ENCODE peak calls at places on chromosomes 2 and 18, in seven cellular contexts. One of them, this sample, is unnamed.

GRCh38 chr2:199928626-199929025 is 17.5 kb downstream of the C2orf69 start:
- DNase-seq in choroid plexus epithelial cell: peak
- DNase-seq in GM13976: no peak
- DNase-seq in A549: no peak
- DNase-seq in CD4-positive, alpha-beta T cell: no peak
- DNase-seq in astrocyte of the cerebellum: no peak
- DNase-seq in HFFc6: no peak
- DNase-seq in this sample: no peak

GRCh38 chr18:72107647-72108046 is 436.5 kb downstream of the CBLN2 start:
- DNase-seq in HFFc6: no peak
- DNase-seq in GM13976: no peak
- DNase-seq in choroid plexus epithelial cell: peak
- DNase-seq in A549: peak
- DNase-seq in astrocyte of the cerebellum: peak
- DNase-seq in CD4-positive, alpha-beta T cell: no peak
- DNase-seq in this sample: no peak

GRCh38 chr2:174614261-174614660 is 16.7 kb upstream of the WIPF1 start:
- DNase-seq in astrocyte of the cerebellum: no peak
- DNase-seq in CD4-positive, alpha-beta T cell: no peak
- DNase-seq in HFFc6: peak
- DNase-seq in choroid plexus epithelial cell: peak
- DNase-seq in A549: peak
- DNase-seq in GM13976: no peak
- DNase-seq in this sample: no peak

GRCh38 chr18:11981633-11982366 is 493 bp downstream of the IMPA2 start:
- DNase-seq in A549: no peak
- DNase-seq in HFFc6: no peak
- DNase-seq in astrocyte of the cerebellum: no peak
- DNase-seq in choroid plexus epithelial cell: peak
- DNase-seq in GM13976: no peak
- DNase-seq in CD4-positive, alpha-beta T cell: peak
- DNase-seq in this sample: no peak

GRCh38 chr2:9749546-9750223 is 93.6 kb upstream of the TAF1B start:
- DNase-seq in GM13976: no peak
- DNase-seq in HFFc6: no peak
- DNase-seq in A549: no peak
- DNase-seq in CD4-positive, alpha-beta T cell: no peak
- DNase-seq in choroid plexus epithelial cell: no peak
- DNase-seq in astrocyte of the cerebellum: no peak
- DNase-seq in this sample: no peak

GRCh38 chr2:142974288-142975024 is 97.0 kb downstream of the KYNU start:
- DNase-seq in astrocyte of the cerebellum: peak
- DNase-seq in A549: peak
- DNase-seq in CD4-positive, alpha-beta T cell: no peak
- DNase-seq in HFFc6: no peak
- DNase-seq in GM13976: no peak
- DNase-seq in choroid plexus epithelial cell: peak
- DNase-seq in this sample: no peak

GRCh38 chr2:239441724-239442123 is 40.9 kb upstream of the HDAC4 start:
- DNase-seq in A549: no peak
- DNase-seq in HFFc6: no peak
- DNase-seq in choroid plexus epithelial cell: no peak
- DNase-seq in CD4-positive, alpha-beta T cell: no peak
- DNase-seq in GM13976: no peak
- DNase-seq in astrocyte of the cerebellum: no peak
- DNase-seq in this sample: no peak

GRCh38 chr18:79609841-79610281 is 69.7 kb upstream of the CTDP1 start:
- DNase-seq in A549: no peak
- DNase-seq in HFFc6: no peak
- DNase-seq in CD4-positive, alpha-beta T cell: no peak
- DNase-seq in choroid plexus epithelial cell: no peak
- DNase-seq in astrocyte of the cerebellum: no peak
- DNase-seq in GM13976: no peak
- DNase-seq in this sample: no peak

GRCh38 chr2:106843001-106843909 is 42.7 kb downstream of the ST6GAL2 start:
- DNase-seq in astrocyte of the cerebellum: no peak
- DNase-seq in A549: no peak
- DNase-seq in GM13976: no peak
- DNase-seq in choroid plexus epithelial cell: no peak
- DNase-seq in CD4-positive, alpha-beta T cell: no peak
- DNase-seq in HFFc6: no peak
- DNase-seq in this sample: no peak

GRCh38 chr18:73924836-73925235 is 222.8 kb downstream of the FBXO15 start:
- DNase-seq in GM13976: no peak
- DNase-seq in CD4-positive, alpha-beta T cell: no peak
- DNase-seq in astrocyte of the cerebellum: no peak
- DNase-seq in A549: no peak
- DNase-seq in choroid plexus epithelial cell: no peak
- DNase-seq in HFFc6: peak
- DNase-seq in this sample: no peak

GRCh38 chr2:44100351-44100750 is 68.3 kb upstream of the PPM1B start:
- DNase-seq in HFFc6: peak
- DNase-seq in CD4-positive, alpha-beta T cell: no peak
- DNase-seq in GM13976: no peak
- DNase-seq in choroid plexus epithelial cell: peak
- DNase-seq in astrocyte of the cerebellum: peak
- DNase-seq in A549: peak
- DNase-seq in this sample: no peak

GRCh38 chr2:127139766-127140165 is 32.8 kb upstream of the BIN1 start:
- DNase-seq in A549: no peak
- DNase-seq in astrocyte of the cerebellum: no peak
- DNase-seq in GM13976: no peak
- DNase-seq in choroid plexus epithelial cell: no peak
- DNase-seq in CD4-positive, alpha-beta T cell: no peak
- DNase-seq in HFFc6: no peak
- DNase-seq in this sample: no peak

GRCh38 chr18:76169733-76170132 is 325.3 kb downstream of the ZNF516 start:
- DNase-seq in HFFc6: no peak
- DNase-seq in A549: no peak
- DNase-seq in astrocyte of the cerebellum: no peak
- DNase-seq in GM13976: no peak
- DNase-seq in CD4-positive, alpha-beta T cell: no peak
- DNase-seq in choroid plexus epithelial cell: no peak
- DNase-seq in this sample: no peak
- TF ChIP-seq CTCF in HFFc6: no peak
- TF ChIP-seq CTCF in A549: no peak
- TF ChIP-seq CTCF in astrocyte of the cerebellum: no peak
- TF ChIP-seq CTCF in GM13976: peak
- TF ChIP-seq CTCF in CD4-positive, alpha-beta T cell: no peak
- TF ChIP-seq CTCF in choroid plexus epithelial cell: no peak
- TF ChIP-seq CTCF in this sample: peak

GRCh38 chr18:56789889-56790180 is 138.7 kb downstream of the WDR7 start:
- DNase-seq in CD4-positive, alpha-beta T cell: no peak
- DNase-seq in GM13976: no peak
- DNase-seq in astrocyte of the cerebellum: no peak
- DNase-seq in A549: no peak
- DNase-seq in choroid plexus epithelial cell: no peak
- DNase-seq in HFFc6: no peak
- DNase-seq in this sample: no peak
- TF ChIP-seq CTCF in CD4-positive, alpha-beta T cell: no peak
- TF ChIP-seq CTCF in GM13976: no peak
- TF ChIP-seq CTCF in astrocyte of the cerebellum: no peak
- TF ChIP-seq CTCF in A549: no peak
- TF ChIP-seq CTCF in choroid plexus epithelial cell: no peak
- TF ChIP-seq CTCF in HFFc6: peak
- TF ChIP-seq CTCF in this sample: no peak

DNA sequence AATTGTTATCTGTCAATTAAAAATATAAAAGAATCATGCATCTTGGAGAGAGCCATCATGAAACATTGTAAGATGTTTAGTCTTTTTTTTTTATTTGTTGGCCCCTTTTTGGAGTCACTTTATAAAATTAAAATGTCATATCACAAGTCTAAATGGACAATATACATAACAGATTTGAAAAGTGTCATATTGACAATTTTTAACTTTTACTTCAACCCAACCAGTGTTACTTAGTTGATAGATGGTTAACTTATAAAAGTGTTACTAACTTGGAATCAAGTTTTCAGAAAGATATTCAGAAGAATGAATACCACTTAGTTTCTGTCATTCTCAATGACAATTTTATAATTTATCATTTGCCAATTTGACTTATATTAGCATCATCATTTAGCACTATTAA is 218.3 kb downstream of the OTX1 start:
- DNase-seq in GM13976: no peak
- DNase-seq in A549: no peak
- DNase-seq in astrocyte of the cerebellum: no peak
- DNase-seq in choroid plexus epithelial cell: no peak
- DNase-seq in CD4-positive, alpha-beta T cell: no peak
- DNase-seq in HFFc6: no peak
- DNase-seq in this sample: no peak
- TF ChIP-seq CTCF in GM13976: no peak
- TF ChIP-seq CTCF in A549: no peak
- TF ChIP-seq CTCF in astrocyte of the cerebellum: no peak
- TF ChIP-seq CTCF in choroid plexus epithelial cell: no peak
- TF ChIP-seq CTCF in CD4-positive, alpha-beta T cell: no peak
- TF ChIP-seq CTCF in HFFc6: no peak
- TF ChIP-seq CTCF in this sample: no peak

GRCh38 chr2:16046649-16047048 is 106.3 kb downstream of the MYCN start:
- DNase-seq in A549: no peak
- DNase-seq in astrocyte of the cerebellum: no peak
- DNase-seq in choroid plexus epithelial cell: no peak
- DNase-seq in GM13976: no peak
- DNase-seq in CD4-positive, alpha-beta T cell: no peak
- DNase-seq in HFFc6: no peak
- DNase-seq in this sample: no peak
- TF ChIP-seq CTCF in A549: no peak
- TF ChIP-seq CTCF in astrocyte of the cerebellum: no peak
- TF ChIP-seq CTCF in choroid plexus epithelial cell: no peak
- TF ChIP-seq CTCF in GM13976: no peak
- TF ChIP-seq CTCF in CD4-positive, alpha-beta T cell: no peak
- TF ChIP-seq CTCF in HFFc6: no peak
- TF ChIP-seq CTCF in this sample: no peak

GRCh38 chr18:31505161-31505560 is 7.2 kb downstream of the DSG2 start:
- DNase-seq in CD4-positive, alpha-beta T cell: no peak
- DNase-seq in A549: no peak
- DNase-seq in GM13976: no peak
- DNase-seq in HFFc6: no peak
- DNase-seq in choroid plexus epithelial cell: no peak
- DNase-seq in astrocyte of the cerebellum: no peak
- DNase-seq in this sample: no peak

GRCh38 chr18:31508781-31509180 is 10.8 kb downstream of the DSG2 start:
- DNase-seq in CD4-positive, alpha-beta T cell: no peak
- DNase-seq in HFFc6: no peak
- DNase-seq in astrocyte of the cerebellum: no peak
- DNase-seq in GM13976: no peak
- DNase-seq in A549: no peak
- DNase-seq in choroid plexus epithelial cell: no peak
- DNase-seq in this sample: no peak

GRCh38 chr18:31503011-31503410 is 5.0 kb downstream of the DSG2 start:
- DNase-seq in GM13976: no peak
- DNase-seq in A549: no peak
- DNase-seq in HFFc6: no peak
- DNase-seq in choroid plexus epithelial cell: no peak
- DNase-seq in CD4-positive, alpha-beta T cell: no peak
- DNase-seq in astrocyte of the cerebellum: no peak
- DNase-seq in this sample: no peak

GRCh38 chr18:31504455-31505147 is 6.6 kb downstream of the DSG2 start:
- DNase-seq in CD4-positive, alpha-beta T cell: no peak
- DNase-seq in astrocyte of the cerebellum: no peak
- DNase-seq in A549: no peak
- DNase-seq in GM13976: no peak
- DNase-seq in HFFc6: no peak
- DNase-seq in choroid plexus epithelial cell: no peak
- DNase-seq in this sample: no peak

DNA sequence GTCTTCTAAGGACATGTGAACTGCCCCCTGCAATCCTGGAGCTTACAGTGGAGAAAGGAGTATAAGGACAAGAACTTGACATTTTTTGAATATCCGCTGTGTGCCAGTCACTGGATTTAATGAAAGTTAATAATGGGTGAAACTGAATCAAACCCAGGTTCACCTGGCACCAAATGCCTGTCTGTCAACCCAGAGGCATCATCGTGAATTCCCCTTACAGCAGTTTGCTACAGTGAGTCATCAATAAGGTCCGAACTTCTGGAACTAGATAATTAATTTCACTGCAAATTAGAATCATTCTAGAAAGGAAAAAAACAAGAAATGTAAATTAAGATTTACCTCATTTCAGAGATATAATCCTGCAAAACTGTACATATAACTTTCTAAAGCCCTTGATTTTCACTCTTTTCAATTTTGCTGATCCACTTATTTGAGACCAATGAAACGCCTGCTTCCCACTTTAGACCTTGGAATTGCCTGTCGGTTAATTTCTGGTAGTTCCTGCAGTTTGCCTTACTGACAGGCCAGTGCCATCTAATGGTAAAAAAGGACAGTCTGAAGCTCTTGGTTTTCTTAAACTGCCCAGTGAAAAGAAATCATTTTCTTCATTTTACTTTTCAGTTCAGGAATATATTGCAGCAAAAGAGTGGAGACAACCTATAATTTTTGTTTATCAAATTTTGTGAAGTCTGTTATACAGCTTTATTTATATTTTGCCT is 8.2 kb downstream of the DSG2 start:
- DNase-seq in HFFc6: no peak
- DNase-seq in GM13976: no peak
- DNase-seq in A549: peak
- DNase-seq in CD4-positive, alpha-beta T cell: no peak
- DNase-seq in choroid plexus epithelial cell: peak
- DNase-seq in astrocyte of the cerebellum: no peak
- DNase-seq in this sample: no peak
- TF ChIP-seq CTCF in HFFc6: no peak
- TF ChIP-seq CTCF in GM13976: no peak
- TF ChIP-seq CTCF in A549: peak
- TF ChIP-seq CTCF in CD4-positive, alpha-beta T cell: no peak
- TF ChIP-seq CTCF in choroid plexus epithelial cell: peak
- TF ChIP-seq CTCF in astrocyte of the cerebellum: peak
- TF ChIP-seq CTCF in this sample: peak

GRCh38 chr2:46460991-46461715 is 18.2 kb upstream of the TMEM247 start:
- DNase-seq in GM13976: peak
- DNase-seq in CD4-positive, alpha-beta T cell: peak
- DNase-seq in HFFc6: peak
- DNase-seq in A549: peak
- DNase-seq in choroid plexus epithelial cell: peak
- DNase-seq in astrocyte of the cerebellum: peak
- DNase-seq in this sample: no peak
- TF ChIP-seq CTCF in GM13976: peak
- TF ChIP-seq CTCF in CD4-positive, alpha-beta T cell: peak
- TF ChIP-seq CTCF in HFFc6: peak
- TF ChIP-seq CTCF in A549: peak
- TF ChIP-seq CTCF in choroid plexus epithelial cell: peak
- TF ChIP-seq CTCF in astrocyte of the cerebellum: peak
- TF ChIP-seq CTCF in this sample: peak

DNA sequence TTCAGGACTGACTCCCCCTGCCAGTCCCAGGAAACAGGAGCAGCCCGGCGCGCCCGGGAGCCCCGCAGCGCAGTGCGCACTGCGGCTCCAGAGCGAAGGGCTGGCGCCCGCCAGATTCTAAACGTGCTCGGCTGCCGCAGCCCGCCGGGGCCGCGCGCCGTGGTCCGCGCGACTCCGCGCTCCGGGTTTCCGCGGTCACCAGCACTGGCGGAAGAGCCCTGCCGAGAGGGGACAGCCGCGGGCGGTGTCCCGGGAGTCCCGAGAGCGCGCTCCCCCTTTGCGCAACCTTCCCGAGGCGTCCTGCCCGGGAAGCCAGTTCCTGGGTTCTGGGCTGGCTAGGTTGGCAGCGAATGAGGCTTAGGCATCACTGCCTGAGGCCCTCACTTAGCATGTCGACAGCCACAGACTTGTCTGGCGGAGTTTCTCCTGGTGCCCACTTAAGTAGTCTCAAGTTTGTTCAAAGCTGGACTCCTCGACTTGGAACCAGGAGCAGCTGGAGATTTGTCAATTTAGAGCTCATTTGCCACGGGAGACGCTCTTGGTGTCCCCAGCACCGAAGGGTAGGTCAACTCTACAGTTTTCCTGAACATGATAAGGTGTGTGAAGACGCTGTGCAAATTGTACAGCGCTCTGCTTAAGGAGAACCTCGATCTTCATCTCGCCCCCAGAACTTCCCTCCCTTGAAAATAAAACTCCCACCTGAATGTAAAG is 1.5 kb upstream of the VSNL1 start:
- DNase-seq in GM13976: peak
- DNase-seq in HFFc6: no peak
- DNase-seq in CD4-positive, alpha-beta T cell: no peak
- DNase-seq in choroid plexus epithelial cell: peak
- DNase-seq in A549: peak
- DNase-seq in astrocyte of the cerebellum: no peak
- DNase-seq in this sample: no peak
- TF ChIP-seq CTCF in GM13976: no peak
- TF ChIP-seq CTCF in HFFc6: no peak
- TF ChIP-seq CTCF in CD4-positive, alpha-beta T cell: no peak
- TF ChIP-seq CTCF in choroid plexus epithelial cell: no peak
- TF ChIP-seq CTCF in A549: no peak
- TF ChIP-seq CTCF in astrocyte of the cerebellum: no peak
- TF ChIP-seq CTCF in this sample: no peak